ENCODE peak calls at places on chromosomes 1 and 21, in six cellular contexts. One of them, this sample, is unnamed.

GRCh38 chr21:41583274-41583790 is 75.4 kb upstream of the TMPRSS2 start:
- ATAC-seq in right cardiac atrium: no peak
- ATAC-seq in lung: peak
- ATAC-seq in heart left ventricle: no peak
- ATAC-seq in PC-3: peak
- ATAC-seq in upper lobe of right lung: peak
- ATAC-seq in this sample: no peak

GRCh38 chr1:2463396-2463795 is 12.7 kb upstream of the PLCH2 start:
- ATAC-seq in right cardiac atrium: no peak
- ATAC-seq in lung: no peak
- ATAC-seq in heart left ventricle: no peak
- ATAC-seq in PC-3: no peak
- ATAC-seq in upper lobe of right lung: no peak
- ATAC-seq in this sample: no peak

GRCh38 chr1:51636765-51637522 is 20.1 kb downstream of the OSBPL9 start:
- ATAC-seq in right cardiac atrium: peak
- ATAC-seq in lung: peak
- ATAC-seq in heart left ventricle: peak
- ATAC-seq in PC-3: peak
- ATAC-seq in upper lobe of right lung: peak
- ATAC-seq in this sample: peak

GRCh38 chr1:46401964-46402626 is 8.0 kb downstream of the FAAH start:
- ATAC-seq in right cardiac atrium: peak
- ATAC-seq in lung: peak
- ATAC-seq in heart left ventricle: peak
- ATAC-seq in PC-3: peak
- ATAC-seq in upper lobe of right lung: peak
- ATAC-seq in this sample: peak

GRCh38 chr1:75625795-75626194 is 14.9 kb upstream of the SLC44A5 start:
- ATAC-seq in right cardiac atrium: no peak
- ATAC-seq in lung: no peak
- ATAC-seq in heart left ventricle: no peak
- ATAC-seq in PC-3: no peak
- ATAC-seq in upper lobe of right lung: no peak
- ATAC-seq in this sample: no peak

GRCh38 chr1:115330480-115331013 is 7.5 kb downstream of the NGF start:
- ATAC-seq in right cardiac atrium: no peak
- ATAC-seq in lung: no peak
- ATAC-seq in heart left ventricle: peak
- ATAC-seq in PC-3: peak
- ATAC-seq in upper lobe of right lung: no peak
- ATAC-seq in this sample: peak

GRCh38 chr1:119764220-119764619 is 4.5 kb downstream of the HMGCS2 start:
- ATAC-seq in right cardiac atrium: no peak
- ATAC-seq in lung: no peak
- ATAC-seq in heart left ventricle: peak
- ATAC-seq in PC-3: no peak
- ATAC-seq in upper lobe of right lung: no peak
- ATAC-seq in this sample: no peak

GRCh38 chr1:109282497-109282951 is 421 bp downstream of the PSRC1 start:
- ATAC-seq in right cardiac atrium: no peak
- ATAC-seq in lung: no peak
- ATAC-seq in heart left ventricle: no peak
- ATAC-seq in PC-3: peak
- ATAC-seq in upper lobe of right lung: no peak
- ATAC-seq in this sample: no peak

GRCh38 chr1:180585994-180586359 is 27.2 kb downstream of the OVAAL start:
- ATAC-seq in right cardiac atrium: no peak
- ATAC-seq in lung: no peak
- ATAC-seq in heart left ventricle: no peak
- ATAC-seq in PC-3: no peak
- ATAC-seq in upper lobe of right lung: no peak
- ATAC-seq in this sample: no peak

DNA sequence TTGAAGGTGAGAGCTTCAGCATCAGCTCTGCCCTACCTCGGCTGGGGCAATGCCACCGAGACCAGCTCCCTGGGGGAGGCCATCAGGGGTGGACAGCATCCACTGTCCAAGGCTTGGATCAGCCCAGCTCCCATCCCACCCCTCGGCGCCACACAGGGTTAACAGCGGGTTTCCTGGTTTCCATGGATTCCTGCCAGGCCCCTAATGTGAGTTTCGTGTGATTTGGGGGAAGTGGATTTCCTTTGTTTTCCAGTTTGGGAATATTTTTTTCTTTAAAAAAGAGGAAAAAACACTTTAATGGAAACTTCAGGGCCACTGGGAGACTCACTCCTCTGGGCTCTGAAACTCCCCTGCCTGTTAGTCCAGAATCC is 34.3 kb downstream of the CASZ1 start:
- ATAC-seq in right cardiac atrium: peak
- ATAC-seq in lung: no peak
- ATAC-seq in heart left ventricle: peak
- ATAC-seq in PC-3: no peak
- ATAC-seq in upper lobe of right lung: no peak
- ATAC-seq in this sample: no peak
- H3K4me3 ChIP-seq in right cardiac atrium: no peak
- H3K4me3 ChIP-seq in lung: no peak
- H3K4me3 ChIP-seq in heart left ventricle: peak
- H3K4me3 ChIP-seq in PC-3: peak
- H3K4me3 ChIP-seq in upper lobe of right lung: no peak
- H3K4me3 ChIP-seq in this sample: no peak

GRCh38 chr1:226736001-226736907 is 2.8 kb downstream of the ITPKB start:
- ATAC-seq in right cardiac atrium: peak
- ATAC-seq in lung: no peak
- ATAC-seq in heart left ventricle: peak
- ATAC-seq in PC-3: no peak
- ATAC-seq in upper lobe of right lung: no peak
- ATAC-seq in this sample: peak
- H3K4me3 ChIP-seq in right cardiac atrium: peak
- H3K4me3 ChIP-seq in lung: peak
- H3K4me3 ChIP-seq in heart left ventricle: peak
- H3K4me3 ChIP-seq in PC-3: no peak
- H3K4me3 ChIP-seq in upper lobe of right lung: peak
- H3K4me3 ChIP-seq in this sample: peak

GRCh38 chr21:45997495-45998275 is 16.1 kb downstream of the COL6A1 start:
- ATAC-seq in right cardiac atrium: no peak
- ATAC-seq in lung: no peak
- ATAC-seq in heart left ventricle: no peak
- ATAC-seq in PC-3: no peak
- ATAC-seq in upper lobe of right lung: no peak
- ATAC-seq in this sample: no peak
- H3K4me3 ChIP-seq in right cardiac atrium: no peak
- H3K4me3 ChIP-seq in lung: no peak
- H3K4me3 ChIP-seq in heart left ventricle: no peak
- H3K4me3 ChIP-seq in PC-3: no peak
- H3K4me3 ChIP-seq in upper lobe of right lung: no peak
- H3K4me3 ChIP-seq in this sample: no peak

GRCh38 chr21:43909736-43910455 is 44.9 kb downstream of the AGPAT3 start:
- ATAC-seq in right cardiac atrium: no peak
- ATAC-seq in lung: no peak
- ATAC-seq in heart left ventricle: peak
- ATAC-seq in PC-3: no peak
- ATAC-seq in upper lobe of right lung: no peak
- ATAC-seq in this sample: no peak
- H3K4me3 ChIP-seq in right cardiac atrium: no peak
- H3K4me3 ChIP-seq in lung: no peak
- H3K4me3 ChIP-seq in heart left ventricle: no peak
- H3K4me3 ChIP-seq in PC-3: no peak
- H3K4me3 ChIP-seq in upper lobe of right lung: no peak
- H3K4me3 ChIP-seq in this sample: no peak

GRCh38 chr1:27869719-27870085 is 2.6 kb upstream of the THEMIS2 start:
- ATAC-seq in right cardiac atrium: no peak
- ATAC-seq in lung: no peak
- ATAC-seq in heart left ventricle: no peak
- ATAC-seq in PC-3: no peak
- ATAC-seq in upper lobe of right lung: no peak
- ATAC-seq in this sample: no peak

GRCh38 chr1:27868932-27869718 is 3.2 kb upstream of the THEMIS2 start:
- ATAC-seq in right cardiac atrium: peak
- ATAC-seq in lung: no peak
- ATAC-seq in heart left ventricle: peak
- ATAC-seq in PC-3: no peak
- ATAC-seq in upper lobe of right lung: peak
- ATAC-seq in this sample: peak

GRCh38 chr1:27872059-27872801 is at the start of gene THEMIS2:
- ATAC-seq in right cardiac atrium: peak
- ATAC-seq in lung: peak
- ATAC-seq in heart left ventricle: peak
- ATAC-seq in PC-3: peak
- ATAC-seq in upper lobe of right lung: peak
- ATAC-seq in this sample: peak

GRCh38 chr1:27864264-27864895 is 8.0 kb upstream of the THEMIS2 start:
- ATAC-seq in right cardiac atrium: peak
- ATAC-seq in lung: no peak
- ATAC-seq in heart left ventricle: peak
- ATAC-seq in PC-3: no peak
- ATAC-seq in upper lobe of right lung: peak
- ATAC-seq in this sample: peak

DNA sequence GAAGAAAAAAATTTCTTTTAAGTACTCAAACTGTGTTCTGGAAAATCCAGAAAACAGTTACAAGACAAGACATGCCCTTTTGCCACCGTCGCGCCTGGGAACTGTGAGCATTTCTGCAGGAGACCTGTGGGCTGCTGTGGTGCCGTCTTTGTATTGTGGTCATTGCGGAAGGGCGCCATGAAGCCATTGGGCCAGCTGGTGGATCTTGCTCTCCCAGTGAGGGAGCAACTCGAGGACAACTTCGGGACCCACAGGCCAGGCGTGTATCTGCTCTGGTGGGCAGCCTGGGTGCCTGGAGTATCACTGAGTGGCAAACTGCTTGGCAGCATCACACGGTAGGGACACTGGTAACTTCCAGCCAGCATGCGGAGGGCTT is 3.8 kb upstream of the THEMIS2 start:
- ATAC-seq in right cardiac atrium: no peak
- ATAC-seq in lung: no peak
- ATAC-seq in heart left ventricle: no peak
- ATAC-seq in PC-3: no peak
- ATAC-seq in upper lobe of right lung: no peak
- ATAC-seq in this sample: no peak
- H3K4me3 ChIP-seq in right cardiac atrium: no peak
- H3K4me3 ChIP-seq in lung: no peak
- H3K4me3 ChIP-seq in heart left ventricle: no peak
- H3K4me3 ChIP-seq in PC-3: no peak
- H3K4me3 ChIP-seq in upper lobe of right lung: no peak
- H3K4me3 ChIP-seq in this sample: no peak

GRCh38 chr1:147541672-147542548 is 609 bp downstream of the BCL9 start:
- ATAC-seq in right cardiac atrium: peak
- ATAC-seq in lung: peak
- ATAC-seq in heart left ventricle: peak
- ATAC-seq in PC-3: peak
- ATAC-seq in upper lobe of right lung: peak
- ATAC-seq in this sample: peak

GRCh38 chr1:147545133-147545532 is 3.8 kb downstream of the BCL9 start:
- ATAC-seq in right cardiac atrium: no peak
- ATAC-seq in lung: peak
- ATAC-seq in heart left ventricle: no peak
- ATAC-seq in PC-3: peak
- ATAC-seq in upper lobe of right lung: peak
- ATAC-seq in this sample: no peak

GRCh38 chr1:147539122-147539575 is 2.2 kb upstream of the BCL9 start:
- ATAC-seq in right cardiac atrium: no peak
- ATAC-seq in lung: peak
- ATAC-seq in heart left ventricle: peak
- ATAC-seq in PC-3: peak
- ATAC-seq in upper lobe of right lung: peak
- ATAC-seq in this sample: peak

GRCh38 chr1:147547065-147547464 is 5.8 kb downstream of the BCL9 start:
- ATAC-seq in right cardiac atrium: no peak
- ATAC-seq in lung: no peak
- ATAC-seq in heart left ventricle: no peak
- ATAC-seq in PC-3: no peak
- ATAC-seq in upper lobe of right lung: no peak
- ATAC-seq in this sample: no peak

GRCh38 chr1:147542549-147542857 is 1.2 kb downstream of the BCL9 start:
- ATAC-seq in right cardiac atrium: no peak
- ATAC-seq in lung: no peak
- ATAC-seq in heart left ventricle: no peak
- ATAC-seq in PC-3: no peak
- ATAC-seq in upper lobe of right lung: no peak
- ATAC-seq in this sample: no peak
- H3K4me3 ChIP-seq in right cardiac atrium: peak
- H3K4me3 ChIP-seq in lung: no peak
- H3K4me3 ChIP-seq in heart left ventricle: peak
- H3K4me3 ChIP-seq in PC-3: peak
- H3K4me3 ChIP-seq in upper lobe of right lung: peak
- H3K4me3 ChIP-seq in this sample: peak

This sample was measured in gastroesophageal sphincter.